ENCODE peak calls at places on chromosomes 13 and 19, in eight cellular contexts. A, J, Y, F, M, V, H and D are unnamed samples.

GRCh38 chr13:44759723-44760360 is 183.7 kb upstream of the TSC22D1 start:
- DNase-seq in M (peak; percentile 51), V (peak; percentile 51), F (no peak), H (no peak), Y (no peak), J (no peak), A (no peak), D (no peak)

GRCh38 chr19:38033658-38034150 is 126.7 kb downstream of the SIPA1L3 start:
- DNase-seq in A (no peak), Y (no peak), H (no peak), V (no peak), M (no peak), J (no peak), F (no peak), D (no peak)

GRCh38 chr19:6811906-6812305 is 39.4 kb downstream of the VAV1 start:
- DNase-seq in Y (no peak), V (peak; percentile 77), H (no peak), A (no peak), M (no peak), J (no peak), F (no peak), D (peak; percentile 56)

GRCh38 chr13:21333186-21333585 is 125.9 kb downstream of the ZDHHC20 start:
- DNase-seq in H (no peak), V (no peak), A (no peak), J (no peak), M (no peak), Y (no peak), F (no peak), D (no peak)

GRCh38 chr13:49210114-49210513 is 10.0 kb upstream of the MLNR start:
- DNase-seq in M (no peak), H (no peak), J (no peak), Y (no peak), F (no peak), A (no peak), V (no peak), D (no peak)

GRCh38 chr13:87893982-87894527 is 222.9 kb downstream of the SLITRK5 start:
- DNase-seq in A (no peak), Y (no peak), V (no peak), M (no peak), H (no peak), F (no peak), J (no peak), D (no peak)

GRCh38 chr19:55070755-55071502 is 4.7 kb upstream of the EPS8L1 start:
- DNase-seq in M (no peak), V (peak; percentile 99), Y (no peak), A (no peak), F (no peak), J (no peak), H (no peak), D (no peak)

GRCh38 chr19:28727133-28727834 is 485.7 kb downstream of the UQCRFS1 start:
- DNase-seq in F (peak; percentile 43), A (no peak), V (no peak), M (no peak), J (peak; percentile 12), H (no peak), Y (peak; percentile 30), D (no peak)